ENCODE peak calls at places on chromosomes 3 and 15, in five cellular contexts. One of them, this sample, is unnamed. For H3K4me1, the result is how much of the 10 kb centered on the place peaks cover.

GRCh38 chr3:171801738-171802600 is 8.3 kb downstream of the PLD1 start:
- DNase-seq in PC-3: peak
- DNase-seq in GM23248: peak
- DNase-seq in HCT116: no peak
- DNase-seq in MM.1S: no peak
- DNase-seq in this sample: no peak

GRCh38 chr3:100696161-100696560 is 13.1 kb upstream of the TFG start:
- DNase-seq in PC-3: peak
- DNase-seq in GM23248: no peak
- DNase-seq in HCT116: no peak
- DNase-seq in MM.1S: no peak
- DNase-seq in this sample: no peak

GRCh38 chr15:52349062-52349700 is 53.6 kb upstream of the MYO5C start:
- DNase-seq in PC-3: no peak
- DNase-seq in GM23248: peak
- DNase-seq in HCT116: no peak
- DNase-seq in MM.1S: no peak
- DNase-seq in this sample: no peak

GRCh38 chr15:69919816-69920215 is 177.9 kb downstream of the TLE3 start:
- DNase-seq in PC-3: no peak
- DNase-seq in GM23248: no peak
- DNase-seq in HCT116: no peak
- DNase-seq in MM.1S: no peak
- DNase-seq in this sample: peak

GRCh38 chr3:30538787-30539186 is 67.6 kb upstream of the TGFBR2 start:
- DNase-seq in PC-3: peak
- DNase-seq in GM23248: peak
- DNase-seq in HCT116: peak
- DNase-seq in MM.1S: no peak
- DNase-seq in this sample: no peak

GRCh38 chr3:185470323-185470722 is 28.5 kb downstream of the TMEM41A start:
- DNase-seq in PC-3: no peak
- DNase-seq in GM23248: no peak
- DNase-seq in HCT116: no peak
- DNase-seq in MM.1S: no peak
- DNase-seq in this sample: peak

GRCh38 chr15:45948226-45948625 is 313.4 kb downstream of the SQOR start:
- DNase-seq in PC-3: no peak
- DNase-seq in GM23248: no peak
- DNase-seq in HCT116: no peak
- DNase-seq in MM.1S: peak
- DNase-seq in this sample: peak

GRCh38 chr3:187085933-187086332 is 53.4 kb downstream of the RPL39L start:
- DNase-seq in PC-3: no peak
- DNase-seq in GM23248: no peak
- DNase-seq in HCT116: no peak
- DNase-seq in MM.1S: no peak
- DNase-seq in this sample: no peak

GRCh38 chr3:123361019-123361418 is 87.9 kb downstream of the ADCY5 start:
- DNase-seq in PC-3: no peak
- DNase-seq in GM23248: no peak
- DNase-seq in HCT116: no peak
- DNase-seq in MM.1S: no peak
- DNase-seq in this sample: no peak

GRCh38 chr15:69719527-69719926 is 266.9 kb downstream of the RPLP1 start:
- DNase-seq in PC-3: no peak
- DNase-seq in GM23248: no peak
- DNase-seq in HCT116: no peak
- DNase-seq in MM.1S: no peak
- DNase-seq in this sample: no peak

GRCh38 chr15:94125131-94125530 is 106.2 kb upstream of the MCTP2 start:
- DNase-seq in PC-3: no peak
- DNase-seq in GM23248: peak
- DNase-seq in HCT116: no peak
- DNase-seq in MM.1S: no peak
- DNase-seq in this sample: no peak

GRCh38 chr3:61894988-61895935 is 333.9 kb downstream of the PTPRG start:
- DNase-seq in PC-3: peak
- DNase-seq in GM23248: peak
- DNase-seq in HCT116: peak
- DNase-seq in MM.1S: peak
- DNase-seq in this sample: no peak

GRCh38 chr15:77840962-77841361 is 208.2 kb upstream of the LINGO1 start:
- DNase-seq in PC-3: peak
- DNase-seq in GM23248: peak
- DNase-seq in HCT116: no peak
- DNase-seq in MM.1S: no peak
- DNase-seq in this sample: no peak

GRCh38 chr15:51414256-51414860 is 72.9 kb downstream of the GLDN start:
- DNase-seq in PC-3: no peak
- DNase-seq in GM23248: no peak
- DNase-seq in HCT116: no peak
- DNase-seq in MM.1S: no peak
- DNase-seq in this sample: no peak

GRCh38 chr3:70832035-70832795 is 519.8 kb upstream of the MDFIC2 start:
- DNase-seq in PC-3: peak
- DNase-seq in GM23248: peak
- DNase-seq in HCT116: no peak
- DNase-seq in MM.1S: no peak
- DNase-seq in this sample: no peak

GRCh38 chr15:65343374-65343981 is 34.3 kb downstream of the IGDCC3 start:
- DNase-seq in PC-3: no peak
- DNase-seq in GM23248: no peak
- DNase-seq in HCT116: no peak
- DNase-seq in MM.1S: no peak
- DNase-seq in this sample: no peak

GRCh38 chr3:16401273-16401672 is 112.2 kb downstream of the RFTN1 start:
- DNase-seq in PC-3: no peak
- DNase-seq in GM23248: no peak
- DNase-seq in HCT116: no peak
- DNase-seq in MM.1S: no peak
- DNase-seq in this sample: no peak

GRCh38 chr3:69196876-69197275 is 74.5 kb upstream of the LMOD3 start:
- DNase-seq in PC-3: no peak
- DNase-seq in GM23248: no peak
- DNase-seq in HCT116: no peak
- DNase-seq in MM.1S: no peak
- DNase-seq in this sample: no peak

GRCh38 chr3:53134631-53135232 is 4.5 kb upstream of the RFT1 start:
- DNase-seq in PC-3: peak
- DNase-seq in GM23248: peak
- DNase-seq in HCT116: peak
- DNase-seq in MM.1S: peak
- DNase-seq in this sample: peak

GRCh38 chr3:78022232-78022631 is 982.3 kb downstream of the ROBO2 start:
- DNase-seq in PC-3: peak
- DNase-seq in GM23248: no peak
- DNase-seq in HCT116: no peak
- DNase-seq in MM.1S: no peak
- DNase-seq in this sample: no peak

GRCh38 chr3:183211390-183211789 is 41.7 kb upstream of the B3GNT5 start:
- DNase-seq in PC-3: no peak
- DNase-seq in GM23248: no peak
- DNase-seq in HCT116: no peak
- DNase-seq in MM.1S: no peak
- DNase-seq in this sample: no peak

GRCh38 chr15:100902436-100903190 is 16.5 kb upstream of the LRRK1 start:
- DNase-seq in PC-3: peak
- DNase-seq in GM23248: peak
- DNase-seq in HCT116: no peak
- DNase-seq in MM.1S: no peak
- DNase-seq in this sample: no peak

GRCh38 chr3:128296469-128297251 is 143.4 kb downstream of the EEFSEC start:
- DNase-seq in PC-3: no peak
- DNase-seq in GM23248: no peak
- DNase-seq in HCT116: no peak
- DNase-seq in MM.1S: no peak
- DNase-seq in this sample: no peak

GRCh38 chr3:43632269-43632733 is 10.5 kb upstream of the ANO10 start:
- DNase-seq in PC-3: peak
- DNase-seq in GM23248: peak
- DNase-seq in HCT116: no peak
- DNase-seq in MM.1S: no peak
- DNase-seq in this sample: no peak

GRCh38 chr3:184619348-184619747 is 57.8 kb downstream of the EPHB3 start:
- DNase-seq in PC-3: no peak
- DNase-seq in GM23248: no peak
- DNase-seq in HCT116: no peak
- DNase-seq in MM.1S: no peak
- DNase-seq in this sample: no peak

GRCh38 chr3:71602256-71602655 is 18.7 kb upstream of the FOXP1 start:
- DNase-seq in PC-3: no peak
- DNase-seq in GM23248: peak
- DNase-seq in HCT116: no peak
- DNase-seq in MM.1S: no peak
- DNase-seq in this sample: no peak

GRCh38 chr15:68492855-68493254 is 60.9 kb upstream of the ITGA11 start:
- DNase-seq in PC-3: no peak
- DNase-seq in GM23248: peak
- DNase-seq in HCT116: no peak
- DNase-seq in MM.1S: no peak
- DNase-seq in this sample: no peak

GRCh38 chr3:14548321-14548729 is 8.2 kb upstream of the GRIP2 start:
- DNase-seq in PC-3: peak
- DNase-seq in GM23248: peak
- DNase-seq in HCT116: peak
- DNase-seq in MM.1S: peak
- DNase-seq in this sample: peak

GRCh38 chr15:40420793-40421192 is 15.2 kb downstream of the IVD start:
- DNase-seq in PC-3: peak
- DNase-seq in GM23248: no peak
- DNase-seq in HCT116: peak
- DNase-seq in MM.1S: no peak
- DNase-seq in this sample: no peak

GRCh38 chr3:187150599-187150998 is 11.3 kb upstream of the RPL39L start:
- DNase-seq in PC-3: peak
- DNase-seq in GM23248: no peak
- DNase-seq in HCT116: no peak
- DNase-seq in MM.1S: peak
- DNase-seq in this sample: no peak

GRCh38 chr15:81752974-81753373 is 292.8 kb downstream of the MEX3B start:
- DNase-seq in PC-3: no peak
- DNase-seq in GM23248: no peak
- DNase-seq in HCT116: peak
- DNase-seq in MM.1S: no peak
- DNase-seq in this sample: peak

GRCh38 chr3:9914559-9915251 is 2.2 kb upstream of the IL17RC start:
- DNase-seq in PC-3: no peak
- DNase-seq in GM23248: no peak
- DNase-seq in HCT116: no peak
- DNase-seq in MM.1S: no peak
- DNase-seq in this sample: no peak

GRCh38 chr3:9916346-9916733 is 558 bp upstream of the IL17RC start:
- DNase-seq in PC-3: peak
- DNase-seq in GM23248: peak
- DNase-seq in HCT116: no peak
- DNase-seq in MM.1S: no peak
- DNase-seq in this sample: peak

GRCh38 chr3:9914011-9914410 is 2.9 kb upstream of the IL17RC start:
- DNase-seq in PC-3: peak
- DNase-seq in GM23248: no peak
- DNase-seq in HCT116: no peak
- DNase-seq in MM.1S: no peak
- DNase-seq in this sample: no peak

GRCh38 chr3:9916734-9917680 is at the start of gene IL17RC:
- DNase-seq in PC-3: peak
- DNase-seq in GM23248: peak
- DNase-seq in HCT116: peak
- DNase-seq in MM.1S: peak
- DNase-seq in this sample: peak

GRCh38 chr3:9915252-9916141 is 1.4 kb upstream of the IL17RC start:
- DNase-seq in PC-3: peak
- DNase-seq in GM23248: peak
- DNase-seq in HCT116: no peak
- DNase-seq in MM.1S: peak
- DNase-seq in this sample: peak
- H3K4me1 ChIP-seq in PC-3: half or more
- H3K4me1 ChIP-seq in GM23248: under half
- H3K4me1 ChIP-seq in HCT116: under half
- H3K4me1 ChIP-seq in MM.1S: under half
- H3K4me1 ChIP-seq in this sample: under half

GRCh38 chr3:117052356-117052755 is 342.8 kb downstream of the TUSC7 start:
- DNase-seq in PC-3: no peak
- DNase-seq in GM23248: peak
- DNase-seq in HCT116: no peak
- DNase-seq in MM.1S: no peak
- DNase-seq in this sample: no peak
- TF ChIP-seq EZH2phosphoT487 in PC-3: no peak
- TF ChIP-seq EZH2phosphoT487 in GM23248: no peak
- TF ChIP-seq EZH2phosphoT487 in HCT116: no peak
- TF ChIP-seq EZH2phosphoT487 in MM.1S: no peak
- TF ChIP-seq EZH2phosphoT487 in this sample: no peak

DNA sequence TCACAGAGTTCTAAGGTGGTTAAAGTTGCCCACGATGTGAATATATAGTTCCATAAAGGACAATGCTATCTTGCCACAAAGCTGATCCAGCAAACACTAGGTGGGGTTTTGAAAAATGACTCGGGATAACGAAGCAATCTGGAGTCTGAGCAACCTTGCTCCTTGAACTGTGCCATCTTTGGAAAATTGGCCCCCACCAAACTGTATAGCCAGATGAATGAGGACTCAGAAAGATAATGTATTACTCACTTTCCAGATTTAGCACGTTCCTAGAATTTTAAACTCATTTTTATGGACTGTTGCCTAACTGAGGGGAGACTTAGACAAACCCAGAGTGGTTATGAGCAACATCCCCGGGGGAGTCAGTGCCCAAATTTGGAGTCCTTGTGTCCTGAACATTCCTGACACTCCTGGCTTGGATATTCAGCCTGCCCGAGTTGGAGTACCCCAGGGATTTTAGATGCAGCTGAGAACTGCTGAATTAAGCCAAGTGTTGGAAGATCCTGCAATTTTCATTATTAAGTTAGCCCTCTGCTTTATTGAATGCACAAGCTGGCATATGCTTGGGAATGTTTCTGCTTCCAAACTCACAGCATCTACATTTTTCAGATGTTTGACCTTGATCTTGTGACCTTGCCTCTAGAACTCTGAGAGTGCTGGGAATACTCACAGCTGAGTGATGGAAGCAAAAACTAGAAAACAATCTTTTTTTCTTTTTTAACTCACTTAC is 8.8 kb upstream of the MAGI1 start:
- DNase-seq in PC-3: no peak
- DNase-seq in GM23248: peak
- DNase-seq in HCT116: no peak
- DNase-seq in MM.1S: no peak
- DNase-seq in this sample: no peak
- H3K9ac ChIP-seq in PC-3: no peak
- H3K9ac ChIP-seq in GM23248: no peak
- H3K9ac ChIP-seq in HCT116: no peak
- H3K9ac ChIP-seq in MM.1S: no peak
- H3K9ac ChIP-seq in this sample: no peak

DNA sequence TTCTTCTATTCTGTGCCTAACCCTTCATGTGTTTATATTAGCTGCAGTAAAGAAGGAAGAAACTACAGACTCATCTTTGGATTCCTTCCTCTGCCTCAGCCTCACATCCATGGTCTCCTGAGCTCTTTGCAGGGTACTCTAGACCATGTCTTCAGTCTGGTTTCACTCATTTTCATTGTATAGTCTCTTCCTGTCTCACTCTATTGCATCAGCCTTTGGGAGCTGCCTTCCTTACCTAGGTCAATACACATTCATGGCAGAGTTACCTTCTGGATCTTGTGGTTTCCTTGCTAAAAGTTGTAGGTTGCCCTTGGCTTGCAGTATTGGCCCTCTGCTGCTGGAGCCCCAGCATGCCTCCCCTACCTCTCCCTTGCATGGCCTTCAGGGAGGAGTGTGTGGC is 31.5 kb upstream of the SCAANT1 start:
- DNase-seq in PC-3: no peak
- DNase-seq in GM23248: no peak
- DNase-seq in HCT116: no peak
- DNase-seq in MM.1S: no peak
- DNase-seq in this sample: no peak
- H3K4me1 ChIP-seq in PC-3: under half
- H3K4me1 ChIP-seq in GM23248: under half
- H3K4me1 ChIP-seq in HCT116: under half
- H3K4me1 ChIP-seq in MM.1S: under half
- H3K4me1 ChIP-seq in this sample: under half